ENCODE peak calls at places on chromosome 13, in nine cellular contexts. One of them, this sample, is unnamed.

GRCh38 chr13:43301341-43301969 is 278.1 kb downstream of the DNAJC15 start:
- DNase-seq in memory B cell: no peak
- DNase-seq in activated T-helper 1 cell treated with Interleukin-2 at 50 U/mL for 16 hours: no peak
- DNase-seq in stimulated activated CD4-positive, alpha-beta T cell treated with anti-CD3 and anti-CD28 coated beads, Interleukin-4, amount 100 ng/mL, for 48 hours: no peak
- DNase-seq in esophagus squamous epithelium: no peak
- DNase-seq in GM04504: no peak
- DNase-seq in NCI-H510A treated with DMSO at 0.1 percent for 48 hours: no peak
- DNase-seq in nucleus accumbens: no peak
- DNase-seq in tibial nerve: no peak
- DNase-seq in this sample: no peak

GRCh38 chr13:24148414-24149305 is 11.9 kb upstream of the SPATA13 start:
- DNase-seq in nucleus accumbens: no peak
- DNase-seq in stimulated activated CD4-positive, alpha-beta T cell treated with anti-CD3 and anti-CD28 coated beads, Interleukin-4, amount 100 ng/mL, for 48 hours: no peak
- DNase-seq in activated T-helper 1 cell treated with Interleukin-2 at 50 U/mL for 16 hours: no peak
- DNase-seq in esophagus squamous epithelium: no peak
- DNase-seq in NCI-H510A treated with DMSO at 0.1 percent for 48 hours: peak
- DNase-seq in tibial nerve: no peak
- DNase-seq in memory B cell: no peak
- DNase-seq in GM04504: peak
- DNase-seq in this sample: no peak

GRCh38 chr13:21232599-21232998 is 56.1 kb downstream of the MRPL57 start:
- DNase-seq in esophagus squamous epithelium: no peak
- DNase-seq in nucleus accumbens: no peak
- DNase-seq in activated T-helper 1 cell treated with Interleukin-2 at 50 U/mL for 16 hours: no peak
- DNase-seq in memory B cell: no peak
- DNase-seq in tibial nerve: no peak
- DNase-seq in stimulated activated CD4-positive, alpha-beta T cell treated with anti-CD3 and anti-CD28 coated beads, Interleukin-4, amount 100 ng/mL, for 48 hours: no peak
- DNase-seq in NCI-H510A treated with DMSO at 0.1 percent for 48 hours: no peak
- DNase-seq in GM04504: no peak
- DNase-seq in this sample: no peak

GRCh38 chr13:81988542-81988941 is 1647.6 kb upstream of the SPRY2 start:
- DNase-seq in GM04504: no peak
- DNase-seq in stimulated activated CD4-positive, alpha-beta T cell treated with anti-CD3 and anti-CD28 coated beads, Interleukin-4, amount 100 ng/mL, for 48 hours: no peak
- DNase-seq in nucleus accumbens: no peak
- DNase-seq in activated T-helper 1 cell treated with Interleukin-2 at 50 U/mL for 16 hours: no peak
- DNase-seq in NCI-H510A treated with DMSO at 0.1 percent for 48 hours: no peak
- DNase-seq in tibial nerve: no peak
- DNase-seq in memory B cell: no peak
- DNase-seq in esophagus squamous epithelium: no peak
- DNase-seq in this sample: no peak

GRCh38 chr13:98581971-98582702 is 5.2 kb upstream of the STK24 start:
- DNase-seq in NCI-H510A treated with DMSO at 0.1 percent for 48 hours: peak
- DNase-seq in nucleus accumbens: no peak
- DNase-seq in GM04504: no peak
- DNase-seq in esophagus squamous epithelium: no peak
- DNase-seq in stimulated activated CD4-positive, alpha-beta T cell treated with anti-CD3 and anti-CD28 coated beads, Interleukin-4, amount 100 ng/mL, for 48 hours: no peak
- DNase-seq in tibial nerve: no peak
- DNase-seq in activated T-helper 1 cell treated with Interleukin-2 at 50 U/mL for 16 hours: no peak
- DNase-seq in memory B cell: no peak
- DNase-seq in this sample: no peak

GRCh38 chr13:50596776-50597203 is 246.7 kb downstream of the DLEU7 start:
- DNase-seq in tibial nerve: no peak
- DNase-seq in GM04504: no peak
- DNase-seq in activated T-helper 1 cell treated with Interleukin-2 at 50 U/mL for 16 hours: no peak
- DNase-seq in nucleus accumbens: no peak
- DNase-seq in memory B cell: no peak
- DNase-seq in NCI-H510A treated with DMSO at 0.1 percent for 48 hours: peak
- DNase-seq in esophagus squamous epithelium: no peak
- DNase-seq in stimulated activated CD4-positive, alpha-beta T cell treated with anti-CD3 and anti-CD28 coated beads, Interleukin-4, amount 100 ng/mL, for 48 hours: no peak
- DNase-seq in this sample: no peak

GRCh38 chr13:36839281-36839680 is 20.3 kb downstream of the RFXAP start:
- DNase-seq in esophagus squamous epithelium: no peak
- DNase-seq in activated T-helper 1 cell treated with Interleukin-2 at 50 U/mL for 16 hours: no peak
- DNase-seq in memory B cell: no peak
- DNase-seq in tibial nerve: no peak
- DNase-seq in GM04504: no peak
- DNase-seq in NCI-H510A treated with DMSO at 0.1 percent for 48 hours: no peak
- DNase-seq in nucleus accumbens: no peak
- DNase-seq in stimulated activated CD4-positive, alpha-beta T cell treated with anti-CD3 and anti-CD28 coated beads, Interleukin-4, amount 100 ng/mL, for 48 hours: no peak
- DNase-seq in this sample: no peak

GRCh38 chr13:112713517-112714253 is 23.8 kb downstream of the ATP11A start:
- DNase-seq in esophagus squamous epithelium: no peak
- DNase-seq in nucleus accumbens: no peak
- DNase-seq in memory B cell: no peak
- DNase-seq in NCI-H510A treated with DMSO at 0.1 percent for 48 hours: no peak
- DNase-seq in GM04504: no peak
- DNase-seq in tibial nerve: no peak
- DNase-seq in activated T-helper 1 cell treated with Interleukin-2 at 50 U/mL for 16 hours: no peak
- DNase-seq in stimulated activated CD4-positive, alpha-beta T cell treated with anti-CD3 and anti-CD28 coated beads, Interleukin-4, amount 100 ng/mL, for 48 hours: no peak
- DNase-seq in this sample: no peak

GRCh38 chr13:68708336-68708908 is 1399.2 kb upstream of the ATXN8OS start:
- DNase-seq in esophagus squamous epithelium: no peak
- DNase-seq in stimulated activated CD4-positive, alpha-beta T cell treated with anti-CD3 and anti-CD28 coated beads, Interleukin-4, amount 100 ng/mL, for 48 hours: no peak
- DNase-seq in NCI-H510A treated with DMSO at 0.1 percent for 48 hours: no peak
- DNase-seq in memory B cell: no peak
- DNase-seq in nucleus accumbens: no peak
- DNase-seq in activated T-helper 1 cell treated with Interleukin-2 at 50 U/mL for 16 hours: no peak
- DNase-seq in GM04504: no peak
- DNase-seq in tibial nerve: no peak
- DNase-seq in this sample: no peak

GRCh38 chr13:95870421-95870820 is 182.8 kb downstream of the UGGT2 start:
- DNase-seq in stimulated activated CD4-positive, alpha-beta T cell treated with anti-CD3 and anti-CD28 coated beads, Interleukin-4, amount 100 ng/mL, for 48 hours: no peak
- DNase-seq in NCI-H510A treated with DMSO at 0.1 percent for 48 hours: no peak
- DNase-seq in memory B cell: no peak
- DNase-seq in GM04504: no peak
- DNase-seq in nucleus accumbens: no peak
- DNase-seq in tibial nerve: no peak
- DNase-seq in esophagus squamous epithelium: no peak
- DNase-seq in activated T-helper 1 cell treated with Interleukin-2 at 50 U/mL for 16 hours: no peak
- DNase-seq in this sample: no peak

GRCh38 chr13:72463561-72463960 is 263.9 kb downstream of the MZT1 start:
- DNase-seq in NCI-H510A treated with DMSO at 0.1 percent for 48 hours: no peak
- DNase-seq in tibial nerve: no peak
- DNase-seq in activated T-helper 1 cell treated with Interleukin-2 at 50 U/mL for 16 hours: no peak
- DNase-seq in esophagus squamous epithelium: no peak
- DNase-seq in nucleus accumbens: no peak
- DNase-seq in memory B cell: no peak
- DNase-seq in stimulated activated CD4-positive, alpha-beta T cell treated with anti-CD3 and anti-CD28 coated beads, Interleukin-4, amount 100 ng/mL, for 48 hours: no peak
- DNase-seq in GM04504: no peak
- DNase-seq in this sample: no peak

GRCh38 chr13:111505175-111505777 is 184.8 kb downstream of the TEX29 start:
- DNase-seq in GM04504: no peak
- DNase-seq in stimulated activated CD4-positive, alpha-beta T cell treated with anti-CD3 and anti-CD28 coated beads, Interleukin-4, amount 100 ng/mL, for 48 hours: no peak
- DNase-seq in tibial nerve: no peak
- DNase-seq in nucleus accumbens: no peak
- DNase-seq in NCI-H510A treated with DMSO at 0.1 percent for 48 hours: no peak
- DNase-seq in esophagus squamous epithelium: no peak
- DNase-seq in activated T-helper 1 cell treated with Interleukin-2 at 50 U/mL for 16 hours: no peak
- DNase-seq in memory B cell: no peak
- DNase-seq in this sample: no peak

GRCh38 chr13:45468676-45469075 is 3.9 kb downstream of the COG3 start:
- DNase-seq in esophagus squamous epithelium: no peak
- DNase-seq in memory B cell: no peak
- DNase-seq in activated T-helper 1 cell treated with Interleukin-2 at 50 U/mL for 16 hours: no peak
- DNase-seq in NCI-H510A treated with DMSO at 0.1 percent for 48 hours: peak
- DNase-seq in tibial nerve: no peak
- DNase-seq in stimulated activated CD4-positive, alpha-beta T cell treated with anti-CD3 and anti-CD28 coated beads, Interleukin-4, amount 100 ng/mL, for 48 hours: no peak
- DNase-seq in GM04504: no peak
- DNase-seq in nucleus accumbens: no peak
- DNase-seq in this sample: no peak

GRCh38 chr13:32142956-32143375 is 111.4 kb downstream of the FRY start:
- DNase-seq in stimulated activated CD4-positive, alpha-beta T cell treated with anti-CD3 and anti-CD28 coated beads, Interleukin-4, amount 100 ng/mL, for 48 hours: no peak
- DNase-seq in GM04504: no peak
- DNase-seq in NCI-H510A treated with DMSO at 0.1 percent for 48 hours: no peak
- DNase-seq in activated T-helper 1 cell treated with Interleukin-2 at 50 U/mL for 16 hours: no peak
- DNase-seq in memory B cell: no peak
- DNase-seq in esophagus squamous epithelium: no peak
- DNase-seq in tibial nerve: no peak
- DNase-seq in nucleus accumbens: no peak
- DNase-seq in this sample: no peak

GRCh38 chr13:39036212-39036611 is 1.7 kb downstream of the PROSER1 start:
- DNase-seq in nucleus accumbens: no peak
- DNase-seq in stimulated activated CD4-positive, alpha-beta T cell treated with anti-CD3 and anti-CD28 coated beads, Interleukin-4, amount 100 ng/mL, for 48 hours: no peak
- DNase-seq in NCI-H510A treated with DMSO at 0.1 percent for 48 hours: no peak
- DNase-seq in GM04504: no peak
- DNase-seq in memory B cell: no peak
- DNase-seq in tibial nerve: no peak
- DNase-seq in activated T-helper 1 cell treated with Interleukin-2 at 50 U/mL for 16 hours: no peak
- DNase-seq in esophagus squamous epithelium: no peak
- DNase-seq in this sample: no peak

GRCh38 chr13:99218126-99218525 is 17.5 kb downstream of the UBAC2 start:
- DNase-seq in GM04504: no peak
- DNase-seq in tibial nerve: no peak
- DNase-seq in activated T-helper 1 cell treated with Interleukin-2 at 50 U/mL for 16 hours: no peak
- DNase-seq in memory B cell: no peak
- DNase-seq in nucleus accumbens: no peak
- DNase-seq in NCI-H510A treated with DMSO at 0.1 percent for 48 hours: no peak
- DNase-seq in stimulated activated CD4-positive, alpha-beta T cell treated with anti-CD3 and anti-CD28 coated beads, Interleukin-4, amount 100 ng/mL, for 48 hours: no peak
- DNase-seq in esophagus squamous epithelium: no peak
- DNase-seq in this sample: no peak

GRCh38 chr13:84896128-84896527 is 903.1 kb downstream of the SLITRK6 start:
- DNase-seq in tibial nerve: no peak
- DNase-seq in memory B cell: no peak
- DNase-seq in NCI-H510A treated with DMSO at 0.1 percent for 48 hours: peak
- DNase-seq in stimulated activated CD4-positive, alpha-beta T cell treated with anti-CD3 and anti-CD28 coated beads, Interleukin-4, amount 100 ng/mL, for 48 hours: peak
- DNase-seq in activated T-helper 1 cell treated with Interleukin-2 at 50 U/mL for 16 hours: no peak
- DNase-seq in nucleus accumbens: no peak
- DNase-seq in esophagus squamous epithelium: no peak
- DNase-seq in GM04504: peak
- DNase-seq in this sample: no peak

GRCh38 chr13:33251131-33251629 is 34.4 kb downstream of the STARD13 start:
- DNase-seq in tibial nerve: no peak
- DNase-seq in NCI-H510A treated with DMSO at 0.1 percent for 48 hours: no peak
- DNase-seq in memory B cell: no peak
- DNase-seq in stimulated activated CD4-positive, alpha-beta T cell treated with anti-CD3 and anti-CD28 coated beads, Interleukin-4, amount 100 ng/mL, for 48 hours: no peak
- DNase-seq in nucleus accumbens: no peak
- DNase-seq in GM04504: peak
- DNase-seq in activated T-helper 1 cell treated with Interleukin-2 at 50 U/mL for 16 hours: no peak
- DNase-seq in esophagus squamous epithelium: no peak
- DNase-seq in this sample: no peak

GRCh38 chr13:103272770-103273169 is 206.6 kb upstream of the SLC10A2 start:
- DNase-seq in GM04504: no peak
- DNase-seq in activated T-helper 1 cell treated with Interleukin-2 at 50 U/mL for 16 hours: no peak
- DNase-seq in memory B cell: no peak
- DNase-seq in NCI-H510A treated with DMSO at 0.1 percent for 48 hours: no peak
- DNase-seq in esophagus squamous epithelium: no peak
- DNase-seq in nucleus accumbens: no peak
- DNase-seq in tibial nerve: no peak
- DNase-seq in stimulated activated CD4-positive, alpha-beta T cell treated with anti-CD3 and anti-CD28 coated beads, Interleukin-4, amount 100 ng/mL, for 48 hours: no peak
- DNase-seq in this sample: no peak

GRCh38 chr13:20182231-20182846 is 10.4 kb downstream of the GJB2 start:
- DNase-seq in memory B cell: peak
- DNase-seq in NCI-H510A treated with DMSO at 0.1 percent for 48 hours: peak
- DNase-seq in tibial nerve: peak
- DNase-seq in stimulated activated CD4-positive, alpha-beta T cell treated with anti-CD3 and anti-CD28 coated beads, Interleukin-4, amount 100 ng/mL, for 48 hours: no peak
- DNase-seq in esophagus squamous epithelium: no peak
- DNase-seq in nucleus accumbens: no peak
- DNase-seq in activated T-helper 1 cell treated with Interleukin-2 at 50 U/mL for 16 hours: no peak
- DNase-seq in GM04504: peak
- DNase-seq in this sample: no peak

GRCh38 chr13:99360696-99361095 is 53.5 kb upstream of the GPR183 start:
- DNase-seq in tibial nerve: no peak
- DNase-seq in activated T-helper 1 cell treated with Interleukin-2 at 50 U/mL for 16 hours: no peak
- DNase-seq in GM04504: no peak
- DNase-seq in memory B cell: no peak
- DNase-seq in stimulated activated CD4-positive, alpha-beta T cell treated with anti-CD3 and anti-CD28 coated beads, Interleukin-4, amount 100 ng/mL, for 48 hours: no peak
- DNase-seq in nucleus accumbens: no peak
- DNase-seq in NCI-H510A treated with DMSO at 0.1 percent for 48 hours: no peak
- DNase-seq in esophagus squamous epithelium: no peak
- DNase-seq in this sample: no peak

GRCh38 chr13:75444016-75444415 is 38.0 kb downstream of the TBC1D4 start:
- DNase-seq in tibial nerve: no peak
- DNase-seq in GM04504: no peak
- DNase-seq in esophagus squamous epithelium: no peak
- DNase-seq in memory B cell: no peak
- DNase-seq in stimulated activated CD4-positive, alpha-beta T cell treated with anti-CD3 and anti-CD28 coated beads, Interleukin-4, amount 100 ng/mL, for 48 hours: no peak
- DNase-seq in nucleus accumbens: no peak
- DNase-seq in activated T-helper 1 cell treated with Interleukin-2 at 50 U/mL for 16 hours: no peak
- DNase-seq in NCI-H510A treated with DMSO at 0.1 percent for 48 hours: no peak
- DNase-seq in this sample: no peak

GRCh38 chr13:85347251-85347650 is 452.0 kb downstream of the SLITRK6 start:
- DNase-seq in memory B cell: no peak
- DNase-seq in activated T-helper 1 cell treated with Interleukin-2 at 50 U/mL for 16 hours: no peak
- DNase-seq in GM04504: no peak
- DNase-seq in tibial nerve: no peak
- DNase-seq in NCI-H510A treated with DMSO at 0.1 percent for 48 hours: no peak
- DNase-seq in esophagus squamous epithelium: no peak
- DNase-seq in stimulated activated CD4-positive, alpha-beta T cell treated with anti-CD3 and anti-CD28 coated beads, Interleukin-4, amount 100 ng/mL, for 48 hours: no peak
- DNase-seq in nucleus accumbens: no peak
- DNase-seq in this sample: no peak

GRCh38 chr13:40102854-40103253 is 447.4 kb downstream of the COG6 start:
- DNase-seq in memory B cell: no peak
- DNase-seq in activated T-helper 1 cell treated with Interleukin-2 at 50 U/mL for 16 hours: peak
- DNase-seq in nucleus accumbens: peak
- DNase-seq in stimulated activated CD4-positive, alpha-beta T cell treated with anti-CD3 and anti-CD28 coated beads, Interleukin-4, amount 100 ng/mL, for 48 hours: peak
- DNase-seq in tibial nerve: no peak
- DNase-seq in GM04504: no peak
- DNase-seq in NCI-H510A treated with DMSO at 0.1 percent for 48 hours: no peak
- DNase-seq in esophagus squamous epithelium: no peak
- DNase-seq in this sample: no peak

GRCh38 chr13:74945637-74946036 is 536.3 kb downstream of the TBC1D4 start:
- DNase-seq in GM04504: no peak
- DNase-seq in stimulated activated CD4-positive, alpha-beta T cell treated with anti-CD3 and anti-CD28 coated beads, Interleukin-4, amount 100 ng/mL, for 48 hours: no peak
- DNase-seq in memory B cell: no peak
- DNase-seq in esophagus squamous epithelium: no peak
- DNase-seq in tibial nerve: no peak
- DNase-seq in activated T-helper 1 cell treated with Interleukin-2 at 50 U/mL for 16 hours: no peak
- DNase-seq in NCI-H510A treated with DMSO at 0.1 percent for 48 hours: no peak
- DNase-seq in nucleus accumbens: no peak
- DNase-seq in this sample: no peak

GRCh38 chr13:35699805-35700204 is 223.3 kb upstream of the MAB21L1 start:
- DNase-seq in esophagus squamous epithelium: no peak
- DNase-seq in nucleus accumbens: no peak
- DNase-seq in memory B cell: no peak
- DNase-seq in stimulated activated CD4-positive, alpha-beta T cell treated with anti-CD3 and anti-CD28 coated beads, Interleukin-4, amount 100 ng/mL, for 48 hours: no peak
- DNase-seq in tibial nerve: peak
- DNase-seq in activated T-helper 1 cell treated with Interleukin-2 at 50 U/mL for 16 hours: no peak
- DNase-seq in GM04504: peak
- DNase-seq in NCI-H510A treated with DMSO at 0.1 percent for 48 hours: no peak
- DNase-seq in this sample: no peak

GRCh38 chr13:47518530-47518929 is 482.5 kb downstream of the SUCLA2 start:
- DNase-seq in esophagus squamous epithelium: no peak
- DNase-seq in stimulated activated CD4-positive, alpha-beta T cell treated with anti-CD3 and anti-CD28 coated beads, Interleukin-4, amount 100 ng/mL, for 48 hours: no peak
- DNase-seq in NCI-H510A treated with DMSO at 0.1 percent for 48 hours: no peak
- DNase-seq in GM04504: no peak
- DNase-seq in memory B cell: no peak
- DNase-seq in nucleus accumbens: no peak
- DNase-seq in tibial nerve: no peak
- DNase-seq in activated T-helper 1 cell treated with Interleukin-2 at 50 U/mL for 16 hours: no peak
- DNase-seq in this sample: no peak

GRCh38 chr13:40389081-40389641 is 277.3 kb downstream of the FOXO1 start:
- DNase-seq in activated T-helper 1 cell treated with Interleukin-2 at 50 U/mL for 16 hours: peak
- DNase-seq in memory B cell: peak
- DNase-seq in esophagus squamous epithelium: no peak
- DNase-seq in tibial nerve: no peak
- DNase-seq in NCI-H510A treated with DMSO at 0.1 percent for 48 hours: no peak
- DNase-seq in nucleus accumbens: no peak
- DNase-seq in stimulated activated CD4-positive, alpha-beta T cell treated with anti-CD3 and anti-CD28 coated beads, Interleukin-4, amount 100 ng/mL, for 48 hours: peak
- DNase-seq in GM04504: no peak
- DNase-seq in this sample: no peak

GRCh38 chr13:32001392-32001768 is 30.2 kb upstream of the FRY start:
- DNase-seq in nucleus accumbens: no peak
- DNase-seq in tibial nerve: no peak
- DNase-seq in stimulated activated CD4-positive, alpha-beta T cell treated with anti-CD3 and anti-CD28 coated beads, Interleukin-4, amount 100 ng/mL, for 48 hours: no peak
- DNase-seq in GM04504: peak
- DNase-seq in NCI-H510A treated with DMSO at 0.1 percent for 48 hours: peak
- DNase-seq in esophagus squamous epithelium: no peak
- DNase-seq in activated T-helper 1 cell treated with Interleukin-2 at 50 U/mL for 16 hours: no peak
- DNase-seq in memory B cell: no peak
- DNase-seq in this sample: no peak

GRCh38 chr13:111480503-111480902 is 160.1 kb downstream of the TEX29 start:
- DNase-seq in activated T-helper 1 cell treated with Interleukin-2 at 50 U/mL for 16 hours: no peak
- DNase-seq in nucleus accumbens: no peak
- DNase-seq in NCI-H510A treated with DMSO at 0.1 percent for 48 hours: no peak
- DNase-seq in esophagus squamous epithelium: no peak
- DNase-seq in tibial nerve: no peak
- DNase-seq in GM04504: no peak
- DNase-seq in stimulated activated CD4-positive, alpha-beta T cell treated with anti-CD3 and anti-CD28 coated beads, Interleukin-4, amount 100 ng/mL, for 48 hours: no peak
- DNase-seq in memory B cell: no peak
- DNase-seq in this sample: no peak

GRCh38 chr13:106471957-106472543 is 63.4 kb downstream of the EFNB2 start:
- DNase-seq in stimulated activated CD4-positive, alpha-beta T cell treated with anti-CD3 and anti-CD28 coated beads, Interleukin-4, amount 100 ng/mL, for 48 hours: no peak
- DNase-seq in memory B cell: no peak
- DNase-seq in tibial nerve: no peak
- DNase-seq in activated T-helper 1 cell treated with Interleukin-2 at 50 U/mL for 16 hours: no peak
- DNase-seq in NCI-H510A treated with DMSO at 0.1 percent for 48 hours: no peak
- DNase-seq in esophagus squamous epithelium: no peak
- DNase-seq in GM04504: peak
- DNase-seq in nucleus accumbens: no peak
- DNase-seq in this sample: no peak